ENCODE peak calls at places on chromosomes 2 and 18, in ten cellular contexts. E is HCT116; J is gastrocnemius medialis; O is lower lobe of right lung; K is CD8-positive, alpha-beta memory T cell; R is cardiac muscle cell; G is thoracic aorta; A is psoas muscle; T is uterus; P is MM.1S. M is an unnamed sample.

GRCh38 chr2:197181491-197181890 is 129.1 kb downstream of the ANKRD44 start:
- DNase-seq in E (no peak), J (no peak), O (no peak), K (no peak), R (no peak), G (no peak), A (no peak), T (no peak), P (no peak), M (no peak)

GRCh38 chr2:23596316-23596885 is 211.4 kb downstream of the KLHL29 start:
- DNase-seq in E (no peak), J (peak; percentile 75), O (no peak), K (no peak), R (peak; percentile 4), G (no peak), A (peak; percentile 79), T (no peak), P (peak; percentile 11), M (no peak)

GRCh38 chr2:10274376-10274775 is 28.3 kb upstream of the HPCAL1 start:
- DNase-seq in E (no peak), J (no peak), O (no peak), K (no peak), R (no peak), G (no peak), A (peak; percentile 32), T (peak; percentile 9), P (no peak), M (no peak)

GRCh38 chr2:31937741-31938140 is 73.1 kb downstream of the MEMO1 start:
- DNase-seq in E (no peak), J (no peak), O (no peak), K (no peak), R (no peak), G (no peak), A (no peak), T (no peak), P (no peak), M (no peak)

GRCh38 chr2:232897971-232898408 is 27.9 kb downstream of the SNORC start:
- DNase-seq in E (no peak), J (no peak), O (no peak), K (no peak), R (no peak), G (no peak), A (no peak), T (no peak), P (no peak), M (no peak)

GRCh38 chr18:79682896-79683625 is 3.5 kb downstream of the CTDP1 start:
- DNase-seq in E (no peak), J (no peak), O (no peak), K (no peak), R (no peak), G (no peak), A (no peak), T (no peak), P (no peak), M (no peak)

GRCh38 chr2:28288620-28289019 is 104.0 kb upstream of the FOSL2 start:
- DNase-seq in E (no peak), J (no peak), O (no peak), K (no peak), R (no peak), G (no peak), A (no peak), T (no peak), P (no peak), M (no peak)

GRCh38 chr2:159211447-159212396 is 74.8 kb downstream of the WDSUB1 start:
- DNase-seq in E (no peak), J (no peak), O (no peak), K (no peak), R (no peak), G (no peak), A (no peak), T (no peak), P (peak; percentile 32), M (no peak)

GRCh38 chr2:11703700-11704099 is 33.7 kb upstream of the NTSR2 start:
- DNase-seq in E (no peak), J (no peak), O (no peak), K (no peak), R (no peak), G (no peak), A (no peak), T (no peak), P (no peak), M (no peak)

GRCh38 chr2:111975053-111975552 is 76.7 kb downstream of the MERTK start:
- DNase-seq in E (peak; percentile 97), J (no peak), O (no peak), K (no peak), R (peak; percentile 78), G (no peak), A (no peak), T (no peak), P (no peak), M (peak; percentile 96)

GRCh38 chr2:238320648-238321281 is 447 bp downstream of the TRAF3IP1 start:
- DNase-seq in E (no peak), J (no peak), O (no peak), K (no peak), R (peak; percentile 21), G (no peak), A (no peak), T (no peak), P (no peak), M (no peak)

GRCh38 chr18:49170145-49170544 is 219.4 kb upstream of the SMAD7 start:
- DNase-seq in E (no peak), J (no peak), O (no peak), K (no peak), R (no peak), G (no peak), A (no peak), T (no peak), P (no peak), M (no peak)

GRCh38 chr2:2823061-2823753 is 492.1 kb upstream of the MYT1L start:
- DNase-seq in E (no peak), J (no peak), O (no peak), K (no peak), R (no peak), G (no peak), A (no peak), T (no peak), P (no peak), M (no peak)
- H3K27ac ChIP-seq in E (no peak overlapping the region), J (no peak overlapping the region), O (no peak overlapping the region), K (no peak overlapping the region), R (no peak overlapping the region), G (no peak overlapping the region), A (no peak overlapping the region), T (no peak overlapping the region), P (no peak overlapping the region), M (no peak overlapping the region)

DNA sequence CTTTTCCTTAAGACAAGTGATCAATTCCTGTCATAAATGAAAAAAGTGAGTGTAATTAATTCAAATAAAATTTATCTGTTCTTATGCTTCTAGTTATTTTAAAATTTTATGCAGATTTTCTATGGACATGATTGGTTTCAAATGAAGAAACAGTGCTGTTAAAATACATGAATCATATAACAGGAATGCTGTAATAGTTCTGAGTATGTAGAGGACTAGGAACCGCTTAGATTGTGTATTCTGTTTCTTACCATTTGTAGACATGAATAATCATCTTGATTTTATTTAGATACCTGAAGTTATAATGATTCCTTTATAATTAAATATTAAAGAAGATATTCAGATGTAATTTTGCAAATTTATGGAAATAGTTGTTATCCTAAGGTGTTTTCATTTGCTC is 3.5 kb downstream of the ACTR2 start:
- DNase-seq in E (no peak), J (no peak), O (no peak), K (no peak), R (peak; percentile 46), G (no peak), A (no peak), T (no peak), P (no peak), M (no peak)
- H3K4me1 ChIP-seq in E (peaks cover 7% of the 10 kb centered on the region), J (peaks cover 31% of the 10 kb centered on the region), O (peaks cover 83% of the 10 kb centered on the region), K (peaks cover 71% of the 10 kb centered on the region), R (peaks cover 6% of the 10 kb centered on the region), G (peaks cover 77% of the 10 kb centered on the region), A (peaks cover 42% of the 10 kb centered on the region), T (no peaks in the 10 kb centered on the region), P (peaks cover 7% of the 10 kb centered on the region), M (peaks cover 10% of the 10 kb centered on the region)

DNA sequence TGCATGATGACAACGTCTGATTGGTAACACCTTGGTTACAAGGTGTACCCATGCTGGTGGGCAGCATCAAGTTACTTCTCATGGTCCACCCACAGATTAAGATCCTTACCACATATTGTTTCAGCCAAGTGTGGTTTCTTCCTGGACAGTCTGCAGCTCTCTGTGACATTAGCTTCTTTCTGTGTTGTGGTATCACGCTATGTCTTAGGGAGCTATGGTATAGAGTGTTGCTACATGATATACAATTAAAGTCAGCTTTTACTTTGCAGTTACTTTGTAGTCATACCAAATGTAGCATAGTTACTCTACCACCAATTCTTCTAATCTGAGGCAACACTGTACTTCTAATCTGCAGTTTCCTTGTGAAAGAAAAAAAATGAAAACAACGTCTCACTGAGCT is 48.8 kb downstream of the ZCCHC2 start:
- DNase-seq in E (no peak), J (no peak), O (no peak), K (no peak), R (no peak), G (no peak), A (no peak), T (no peak), P (no peak), M (no peak)
- H3K36me3 ChIP-seq in E (peaks cover 28% of the 10 kb centered on the region), J (peaks cover 75% of the 10 kb centered on the region), O (peaks cover 97% of the 10 kb centered on the region), K (peaks cover 54% of the 10 kb centered on the region), R (peaks cover 35% of the 10 kb centered on the region), G (peaks cover 11% of the 10 kb centered on the region), A (peaks cover 100% of the 10 kb centered on the region), T (no peaks in the 10 kb centered on the region), P (no peaks in the 10 kb centered on the region), M (peaks cover 12% of the 10 kb centered on the region)

GRCh38 chr2:85385746-85386145 is 24.4 kb downstream of the CAPG start:
- DNase-seq in E (no peak), J (no peak), O (no peak), K (no peak), R (no peak), G (no peak), A (peak; percentile 20), T (no peak), P (no peak), M (no peak)

GRCh38 chr2:85389139-85389538 is 21.0 kb downstream of the CAPG start:
- DNase-seq in E (no peak), J (no peak), O (no peak), K (no peak), R (no peak), G (no peak), A (peak; percentile 48), T (no peak), P (no peak), M (no peak)

GRCh38 chr2:85380048-85380447 is 25.5 kb downstream of the ELMOD3 start:
- DNase-seq in E (no peak), J (no peak), O (no peak), K (no peak), R (no peak), G (no peak), A (no peak), T (no peak), P (no peak), M (no peak)

GRCh38 chr2:85387754-85388153 is 22.4 kb downstream of the CAPG start:
- DNase-seq in E (no peak), J (no peak), O (no peak), K (no peak), R (no peak), G (no peak), A (peak; percentile 5), T (no peak), P (no peak), M (no peak)

DNA sequence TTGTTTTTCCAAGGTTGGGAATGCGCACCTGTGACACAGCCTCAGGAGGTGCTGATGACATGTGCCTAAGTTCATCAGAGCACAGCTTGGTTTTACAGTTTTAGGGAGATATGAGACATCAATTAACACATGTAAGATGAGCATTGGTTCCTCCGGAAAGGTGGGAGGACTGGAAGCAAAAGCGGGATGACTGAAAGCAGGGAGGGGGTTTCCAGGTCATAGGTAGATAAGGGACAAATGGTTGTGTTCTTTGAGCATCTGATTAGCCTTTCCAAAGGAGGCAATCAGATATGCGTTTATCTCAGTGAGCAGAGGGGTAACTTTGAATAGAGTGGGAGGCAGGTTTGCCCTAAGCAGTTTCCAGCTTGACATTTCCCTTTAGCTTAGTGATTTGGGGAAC is 26.3 kb downstream of the CAPG start:
- DNase-seq in E (no peak), J (no peak), O (no peak), K (no peak), R (no peak), G (no peak), A (no peak), T (no peak), P (no peak), M (no peak)
- H3K27ac ChIP-seq in E (no peak overlapping the region), J (peak overlapping the region; percentile 79), O (no peak overlapping the region), K (no peak overlapping the region), R (no peak overlapping the region), G (no peak overlapping the region), A (peak overlapping the region; percentile 27), T (no peak overlapping the region), P (no peak overlapping the region), M (no peak overlapping the region)

M was measured in small intestine.